ENCODE peak calls at places on chromosomes 5 and 9, in seven cellular contexts. One of them, this sample, is unnamed.

GRCh38 chr5:43305948-43306563 is 7.2 kb downstream of the HMGCS1 start:
- DNase-seq in mesenchymal stem cell: peak
- DNase-seq in H9: no peak
- DNase-seq in IMR-90: peak
- DNase-seq in trophoblast cell: peak
- DNase-seq in H1: no peak
- DNase-seq in neuronal stem cell: no peak
- DNase-seq in this sample: peak

GRCh38 chr9:98555851-98556465 is 152.8 kb downstream of the GABBR2 start:
- DNase-seq in mesenchymal stem cell: no peak
- DNase-seq in trophoblast cell: no peak
- DNase-seq in IMR-90: no peak
- DNase-seq in H9: no peak
- DNase-seq in H1: no peak
- DNase-seq in neuronal stem cell: no peak
- DNase-seq in this sample: no peak

GRCh38 chr5:1882337-1883119 is at the start of gene IRX4:
- DNase-seq in mesenchymal stem cell: no peak
- DNase-seq in IMR-90: peak
- DNase-seq in trophoblast cell: peak
- DNase-seq in neuronal stem cell: no peak
- DNase-seq in H1: peak
- DNase-seq in H9: peak
- DNase-seq in this sample: peak

GRCh38 chr5:179920175-179920574 is 12.5 kb upstream of the TBC1D9B start:
- DNase-seq in IMR-90: no peak
- DNase-seq in trophoblast cell: no peak
- DNase-seq in H1: no peak
- DNase-seq in mesenchymal stem cell: no peak
- DNase-seq in neuronal stem cell: no peak
- DNase-seq in H9: no peak
- DNase-seq in this sample: no peak

GRCh38 chr5:56306433-56307150 is 73.5 kb upstream of the ANKRD55 start:
- DNase-seq in H9: no peak
- DNase-seq in trophoblast cell: no peak
- DNase-seq in neuronal stem cell: no peak
- DNase-seq in IMR-90: no peak
- DNase-seq in H1: no peak
- DNase-seq in mesenchymal stem cell: no peak
- DNase-seq in this sample: no peak

GRCh38 chr9:97954550-97954989 is 16.6 kb upstream of the HEMGN start:
- DNase-seq in trophoblast cell: peak
- DNase-seq in IMR-90: no peak
- DNase-seq in mesenchymal stem cell: peak
- DNase-seq in H9: peak
- DNase-seq in H1: peak
- DNase-seq in neuronal stem cell: peak
- DNase-seq in this sample: peak

GRCh38 chr9:93288891-93289883 is 105.2 kb downstream of the WNK2 start:
- DNase-seq in H1: peak
- DNase-seq in mesenchymal stem cell: peak
- DNase-seq in trophoblast cell: peak
- DNase-seq in IMR-90: peak
- DNase-seq in neuronal stem cell: no peak
- DNase-seq in H9: peak
- DNase-seq in this sample: no peak

GRCh38 chr9:97766092-97766491 is 69.0 kb upstream of the XPA start:
- DNase-seq in IMR-90: peak
- DNase-seq in neuronal stem cell: no peak
- DNase-seq in mesenchymal stem cell: no peak
- DNase-seq in H1: no peak
- DNase-seq in trophoblast cell: no peak
- DNase-seq in H9: no peak
- DNase-seq in this sample: no peak

GRCh38 chr5:123647066-123647465 is 135.1 kb downstream of the CSNK1G3 start:
- DNase-seq in neuronal stem cell: no peak
- DNase-seq in trophoblast cell: no peak
- DNase-seq in H9: no peak
- DNase-seq in H1: no peak
- DNase-seq in IMR-90: no peak
- DNase-seq in mesenchymal stem cell: no peak
- DNase-seq in this sample: no peak

GRCh38 chr5:177419045-177419444 is 7.4 kb upstream of the GRK6 start:
- DNase-seq in H9: no peak
- DNase-seq in IMR-90: peak
- DNase-seq in neuronal stem cell: no peak
- DNase-seq in mesenchymal stem cell: peak
- DNase-seq in H1: no peak
- DNase-seq in trophoblast cell: peak
- DNase-seq in this sample: peak

GRCh38 chr5:148794729-148795590 is 31.5 kb upstream of the ADRB2 start:
- DNase-seq in H9: no peak
- DNase-seq in neuronal stem cell: no peak
- DNase-seq in mesenchymal stem cell: peak
- DNase-seq in trophoblast cell: no peak
- DNase-seq in IMR-90: peak
- DNase-seq in H1: no peak
- DNase-seq in this sample: no peak

GRCh38 chr9:14433841-14434511 is 120.0 kb upstream of the NFIB start:
- DNase-seq in neuronal stem cell: no peak
- DNase-seq in IMR-90: peak
- DNase-seq in H9: no peak
- DNase-seq in mesenchymal stem cell: peak
- DNase-seq in H1: no peak
- DNase-seq in trophoblast cell: no peak
- DNase-seq in this sample: no peak

GRCh38 chr5:14256756-14257393 is 113.7 kb downstream of the TRIO start:
- DNase-seq in mesenchymal stem cell: no peak
- DNase-seq in H9: no peak
- DNase-seq in H1: no peak
- DNase-seq in IMR-90: no peak
- DNase-seq in neuronal stem cell: no peak
- DNase-seq in trophoblast cell: no peak
- DNase-seq in this sample: no peak

GRCh38 chr9:21974542-21975409 is 19.4 kb downstream of the CDKN2A start:
- DNase-seq in trophoblast cell: no peak
- DNase-seq in mesenchymal stem cell: peak
- DNase-seq in IMR-90: peak
- DNase-seq in neuronal stem cell: peak
- DNase-seq in H1: peak
- DNase-seq in H9: peak
- DNase-seq in this sample: peak

GRCh38 chr5:147538232-147538631 is 28.4 kb upstream of the DPYSL3 start:
- DNase-seq in mesenchymal stem cell: no peak
- DNase-seq in H9: no peak
- DNase-seq in trophoblast cell: no peak
- DNase-seq in H1: no peak
- DNase-seq in neuronal stem cell: no peak
- DNase-seq in IMR-90: no peak
- DNase-seq in this sample: no peak

GRCh38 chr5:35922468-35922867 is 16.0 kb downstream of the CAPSL start:
- DNase-seq in H1: no peak
- DNase-seq in IMR-90: no peak
- DNase-seq in mesenchymal stem cell: no peak
- DNase-seq in H9: no peak
- DNase-seq in neuronal stem cell: no peak
- DNase-seq in trophoblast cell: no peak
- DNase-seq in this sample: no peak

GRCh38 chr5:134526483-134527155 is 1.1 kb downstream of the JADE2 start:
- DNase-seq in H9: peak
- DNase-seq in mesenchymal stem cell: peak
- DNase-seq in H1: no peak
- DNase-seq in neuronal stem cell: peak
- DNase-seq in IMR-90: no peak
- DNase-seq in trophoblast cell: peak
- DNase-seq in this sample: peak

GRCh38 chr5:84372066-84372700 is 12.5 kb downstream of the EDIL3 start:
- DNase-seq in neuronal stem cell: no peak
- DNase-seq in H1: no peak
- DNase-seq in IMR-90: peak
- DNase-seq in mesenchymal stem cell: peak
- DNase-seq in H9: no peak
- DNase-seq in trophoblast cell: no peak
- DNase-seq in this sample: no peak

GRCh38 chr9:124132671-124133147 is 121.1 kb downstream of the LHX2 start:
- DNase-seq in IMR-90: peak
- DNase-seq in H1: no peak
- DNase-seq in neuronal stem cell: no peak
- DNase-seq in H9: no peak
- DNase-seq in mesenchymal stem cell: no peak
- DNase-seq in trophoblast cell: peak
- DNase-seq in this sample: peak

GRCh38 chr5:172527559-172527958 is 73.2 kb upstream of the SH3PXD2B start:
- DNase-seq in mesenchymal stem cell: no peak
- DNase-seq in H1: no peak
- DNase-seq in trophoblast cell: no peak
- DNase-seq in neuronal stem cell: no peak
- DNase-seq in IMR-90: no peak
- DNase-seq in H9: no peak
- DNase-seq in this sample: no peak

GRCh38 chr5:157686841-157687554 is 15.7 kb downstream of the C5orf52 start:
- DNase-seq in mesenchymal stem cell: no peak
- DNase-seq in IMR-90: no peak
- DNase-seq in trophoblast cell: no peak
- DNase-seq in neuronal stem cell: no peak
- DNase-seq in H9: no peak
- DNase-seq in H1: no peak
- DNase-seq in this sample: no peak
- H2BK5ac ChIP-seq in mesenchymal stem cell: no peak
- H2BK5ac ChIP-seq in IMR-90: no peak
- H2BK5ac ChIP-seq in trophoblast cell: no peak
- H2BK5ac ChIP-seq in neuronal stem cell: no peak
- H2BK5ac ChIP-seq in H9: no peak
- H2BK5ac ChIP-seq in H1: no peak
- H2BK5ac ChIP-seq in this sample: no peak

GRCh38 chr5:10599113-10599512 is 35.2 kb downstream of the ANKRD33B start:
- DNase-seq in IMR-90: no peak
- DNase-seq in neuronal stem cell: no peak
- DNase-seq in mesenchymal stem cell: no peak
- DNase-seq in H1: no peak
- DNase-seq in trophoblast cell: no peak
- DNase-seq in H9: no peak
- DNase-seq in this sample: no peak

GRCh38 chr5:10602031-10602806 is 38.3 kb downstream of the ANKRD33B start:
- DNase-seq in neuronal stem cell: no peak
- DNase-seq in trophoblast cell: no peak
- DNase-seq in IMR-90: no peak
- DNase-seq in H9: no peak
- DNase-seq in H1: no peak
- DNase-seq in mesenchymal stem cell: no peak
- DNase-seq in this sample: no peak

GRCh38 chr5:10599828-10600227 is 36.0 kb downstream of the ANKRD33B start:
- DNase-seq in neuronal stem cell: no peak
- DNase-seq in H9: no peak
- DNase-seq in IMR-90: peak
- DNase-seq in trophoblast cell: no peak
- DNase-seq in H1: no peak
- DNase-seq in mesenchymal stem cell: peak
- DNase-seq in this sample: no peak

GRCh38 chr5:10600629-10601245 is 36.9 kb downstream of the ANKRD33B start:
- DNase-seq in H1: no peak
- DNase-seq in trophoblast cell: no peak
- DNase-seq in mesenchymal stem cell: no peak
- DNase-seq in neuronal stem cell: no peak
- DNase-seq in H9: no peak
- DNase-seq in IMR-90: no peak
- DNase-seq in this sample: no peak

GRCh38 chr5:10601246-10602030 is 37.6 kb downstream of the ANKRD33B start:
- DNase-seq in H9: no peak
- DNase-seq in neuronal stem cell: no peak
- DNase-seq in IMR-90: peak
- DNase-seq in mesenchymal stem cell: peak
- DNase-seq in H1: no peak
- DNase-seq in trophoblast cell: peak
- DNase-seq in this sample: no peak
- H2BK5ac ChIP-seq in H9: no peak
- H2BK5ac ChIP-seq in neuronal stem cell: no peak
- H2BK5ac ChIP-seq in IMR-90: peak
- H2BK5ac ChIP-seq in mesenchymal stem cell: no peak
- H2BK5ac ChIP-seq in H1: no peak
- H2BK5ac ChIP-seq in trophoblast cell: no peak
- H2BK5ac ChIP-seq in this sample: no peak

DNA sequence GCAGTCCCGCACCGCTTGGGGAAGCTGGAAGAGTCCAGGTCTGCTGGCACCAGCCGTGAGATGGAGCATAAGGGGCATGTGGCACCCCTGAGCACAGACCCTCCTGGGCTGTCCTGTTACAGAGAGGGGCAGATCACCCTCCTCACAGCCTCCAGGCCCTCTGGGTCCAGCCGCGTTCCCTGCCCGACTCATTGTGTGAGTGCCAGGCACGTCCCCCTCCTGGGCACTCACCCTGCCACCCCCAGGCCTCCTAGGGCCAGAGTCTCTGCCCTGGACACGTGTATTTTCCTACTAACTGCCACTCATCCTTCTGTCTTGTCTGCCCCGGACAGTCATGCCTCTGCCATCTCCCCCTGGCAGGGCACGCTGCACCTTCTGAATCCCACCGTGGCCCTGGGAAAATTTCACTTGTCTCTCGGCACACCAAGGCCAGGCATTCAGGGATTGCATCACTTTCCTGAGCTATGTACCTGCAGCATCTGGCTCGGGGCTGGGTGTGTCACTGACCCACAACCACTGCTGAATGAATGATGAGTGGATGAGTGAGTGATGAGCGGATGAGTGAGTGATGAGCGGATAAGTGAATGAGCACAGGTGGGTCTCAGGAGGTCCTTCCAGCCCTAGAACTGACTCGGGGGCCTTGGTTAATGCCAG is 21.5 kb upstream of the FCN1 start:
- DNase-seq in neuronal stem cell: no peak
- DNase-seq in trophoblast cell: no peak
- DNase-seq in IMR-90: no peak
- DNase-seq in H9: no peak
- DNase-seq in H1: no peak
- DNase-seq in mesenchymal stem cell: no peak
- DNase-seq in this sample: no peak
- H2BK5ac ChIP-seq in neuronal stem cell: peak
- H2BK5ac ChIP-seq in trophoblast cell: no peak
- H2BK5ac ChIP-seq in IMR-90: no peak
- H2BK5ac ChIP-seq in H9: no peak
- H2BK5ac ChIP-seq in H1: no peak
- H2BK5ac ChIP-seq in mesenchymal stem cell: no peak
- H2BK5ac ChIP-seq in this sample: no peak

DNA sequence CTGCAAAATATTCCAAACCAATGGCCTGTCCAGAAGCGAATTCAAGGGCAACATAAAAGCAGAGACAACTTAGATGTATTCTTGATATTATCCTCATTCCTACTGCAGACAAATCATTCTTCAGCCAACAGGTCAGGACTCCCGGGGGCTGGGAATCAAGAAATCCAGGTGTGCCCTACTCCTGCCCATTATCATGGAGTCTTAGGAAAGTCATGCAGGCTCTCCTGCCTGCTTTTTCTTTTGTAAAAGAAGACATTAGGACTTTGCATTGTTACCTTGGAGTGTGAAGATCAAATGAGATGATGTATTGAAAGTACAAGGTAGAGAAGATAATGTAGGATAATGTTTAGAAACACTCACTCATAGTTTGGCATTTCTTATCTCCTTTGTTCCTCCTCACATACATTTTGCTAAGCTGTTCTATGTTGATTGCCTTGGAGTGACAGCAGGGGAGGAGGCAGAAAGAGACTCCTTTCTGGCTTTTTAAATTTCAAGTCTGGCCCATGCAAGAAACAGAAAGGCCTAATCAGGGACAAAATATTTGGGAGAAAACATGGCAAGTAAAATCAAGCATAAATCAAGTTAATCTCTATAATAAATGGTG is 113.8 kb downstream of the SV2C start:
- DNase-seq in mesenchymal stem cell: no peak
- DNase-seq in H1: no peak
- DNase-seq in IMR-90: no peak
- DNase-seq in neuronal stem cell: no peak
- DNase-seq in trophoblast cell: no peak
- DNase-seq in H9: peak
- DNase-seq in this sample: peak
- H2BK5ac ChIP-seq in mesenchymal stem cell: no peak
- H2BK5ac ChIP-seq in H1: peak
- H2BK5ac ChIP-seq in IMR-90: no peak
- H2BK5ac ChIP-seq in neuronal stem cell: no peak
- H2BK5ac ChIP-seq in trophoblast cell: no peak
- H2BK5ac ChIP-seq in H9: no peak
- H2BK5ac ChIP-seq in this sample: no peak